ENCODE peak calls at places on chromosomes 13 and 19, in eight cellular contexts. I, H, L, B, K, D, V and X are unnamed samples.

GRCh38 chr13:112638157-112638750 is 50.3 kb upstream of the TUBGCP3 start:
- DNase-seq in I (no peak), H (no peak), L (peak), B (no peak), K (no peak), D (no peak), V (no peak), X (no peak)

GRCh38 chr13:63435668-63436275 is 2020.1 kb upstream of the PCDH20 start:
- DNase-seq in I (peak), H (peak), L (peak), B (no peak), K (no peak), D (peak), V (peak), X (peak)

GRCh38 chr13:77779461-77780272 is 82.2 kb downstream of the SLAIN1 start:
- DNase-seq in I (peak), H (peak), L (peak), B (peak), K (peak), D (peak), V (peak), X (peak)

GRCh38 chr13:81888855-81889254 is 1547.9 kb upstream of the SPRY2 start:
- DNase-seq in I (no peak), H (no peak), L (no peak), B (no peak), K (no peak), D (no peak), V (no peak), X (no peak)

GRCh38 chr13:38821753-38822551 is 135.1 kb downstream of the FREM2 start:
- DNase-seq in I (peak), H (no peak), L (peak), B (peak), K (no peak), D (no peak), V (no peak), X (no peak)

GRCh38 chr13:28031220-28031903 is 42.9 kb upstream of the URAD start:
- DNase-seq in I (no peak), H (no peak), L (no peak), B (no peak), K (no peak), D (no peak), V (no peak), X (no peak)

GRCh38 chr13:113763961-113764792 is 5.2 kb downstream of the TMEM255B start:
- DNase-seq in I (no peak), H (no peak), L (no peak), B (no peak), K (no peak), D (no peak), V (no peak), X (no peak)

GRCh38 chr19:5880604-5881078 is 10.3 kb upstream of the FUT5 start:
- DNase-seq in I (peak), H (peak), L (peak), B (no peak), K (no peak), D (peak), V (peak), X (peak)

GRCh38 chr19:5976768-5977167 is 1.2 kb downstream of the RANBP3 start:
- DNase-seq in I (no peak), H (no peak), L (no peak), B (no peak), K (no peak), D (no peak), V (no peak), X (no peak)

GRCh38 chr19:4933528-4933927 is 24.2 kb downstream of the UHRF1 start:
- DNase-seq in I (peak), H (peak), L (no peak), B (no peak), K (peak), D (no peak), V (peak), X (no peak)

GRCh38 chr19:12222980-12223630 is 60.2 kb downstream of the ZNF136 start:
- DNase-seq in I (no peak), H (no peak), L (peak), B (no peak), K (no peak), D (no peak), V (no peak), X (no peak)

GRCh38 chr19:30116530-30116929 is 174.5 kb downstream of the URI1 start:
- DNase-seq in I (no peak), H (no peak), L (no peak), B (no peak), K (no peak), D (no peak), V (no peak), X (no peak)

GRCh38 chr19:2543463-2544442 is 67.8 kb downstream of the GADD45B start:
- DNase-seq in I (peak), H (peak), L (peak), B (no peak), K (peak), D (peak), V (peak), X (peak)

GRCh38 chr13:25687622-25688225 is 315.9 kb downstream of the ATP8A2 start:
- DNase-seq in I (peak), H (no peak), L (no peak), B (no peak), K (no peak), D (peak), V (no peak), X (no peak)

GRCh38 chr13:41352935-41353801 is 42.1 kb downstream of the NAA16 start:
- DNase-seq in I (peak), H (peak), L (peak), B (peak), K (no peak), D (peak), V (peak), X (no peak)

GRCh38 chr13:78121459-78122348 is 203.1 kb upstream of the EDNRB start:
- DNase-seq in I (peak), H (peak), L (peak), B (peak), K (peak), D (peak), V (peak), X (no peak)

GRCh38 chr13:114031631-114032030 is 57.8 kb upstream of the C13orf46 start:
- DNase-seq in I (no peak), H (no peak), L (peak), B (no peak), K (no peak), D (no peak), V (peak), X (no peak)

GRCh38 chr19:29321116-29321515 is 108.2 kb upstream of the UQCRFS1 start:
- DNase-seq in I (no peak), H (no peak), L (no peak), B (no peak), K (no peak), D (no peak), V (no peak), X (no peak)

GRCh38 chr13:98216135-98216565 is 39.1 kb upstream of the RNF113B start:
- DNase-seq in I (peak), H (peak), L (peak), B (no peak), K (peak), D (peak), V (peak), X (no peak)

GRCh38 chr13:72163671-72164070 is 296.7 kb upstream of the DACH1 start:
- DNase-seq in I (peak), H (no peak), L (peak), B (no peak), K (no peak), D (no peak), V (no peak), X (no peak)

GRCh38 chr19:50632151-50632835 is 7.4 kb downstream of the SYT3 start:
- DNase-seq in I (no peak), H (no peak), L (no peak), B (no peak), K (no peak), D (no peak), V (no peak), X (no peak)
- TF ChIP-seq CTCF in I (no peak), H (peak), L (no peak), B (no peak), K (no peak), D (no peak), V (no peak), X (no peak)

GRCh38 chr19:10228393-10228792 is 2.7 kb downstream of the S1PR2 start:
- DNase-seq in I (no peak), H (no peak), L (no peak), B (no peak), K (no peak), D (no peak), V (no peak), X (no peak)
- H3K4me3 ChIP-seq in I (no peak), H (peak), L (no peak), B (no peak), K (no peak), D (peak), V (no peak), X (no peak)

DNA sequence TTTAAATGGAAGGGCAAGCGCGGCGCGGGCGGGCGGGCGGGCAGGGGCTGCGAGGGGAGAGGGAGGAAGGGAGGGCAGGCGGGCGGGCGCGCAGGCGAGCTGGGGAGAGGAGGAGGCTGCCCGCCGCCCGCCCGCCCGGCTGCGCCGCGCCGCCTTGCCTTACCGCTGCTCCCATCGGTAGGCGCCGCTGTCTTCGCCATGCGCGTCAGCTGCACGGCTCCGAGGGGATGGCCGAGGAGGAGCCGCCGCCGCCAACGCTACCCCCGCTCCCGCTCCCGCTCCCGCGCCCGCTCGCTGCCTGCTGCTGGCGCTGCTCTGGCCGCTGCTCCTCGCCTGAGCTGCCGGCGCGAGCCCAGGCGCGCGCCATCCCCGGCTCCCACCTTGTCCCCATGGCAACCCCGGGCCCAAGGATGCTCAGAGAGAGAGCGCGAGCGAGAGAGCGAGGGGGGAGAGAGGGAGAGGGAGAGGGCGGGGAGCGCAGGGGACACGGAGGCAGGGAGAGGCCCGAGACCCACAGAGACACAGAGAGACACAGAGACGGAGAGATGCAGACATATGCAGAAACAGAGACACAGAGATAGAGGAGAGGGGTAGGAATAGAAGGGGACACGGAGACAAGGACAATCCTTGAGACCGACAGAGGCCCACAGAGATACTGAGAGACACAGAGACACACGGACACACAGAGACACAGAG is 40.3 kb downstream of the DEDD2 start:
- DNase-seq in I (peak), H (peak), L (peak), B (peak), K (peak), D (peak), V (peak), X (no peak)
- TF ChIP-seq CTCF in I (peak), H (peak), L (peak), B (peak), K (no peak), D (peak), V (peak), X (peak)

DNA sequence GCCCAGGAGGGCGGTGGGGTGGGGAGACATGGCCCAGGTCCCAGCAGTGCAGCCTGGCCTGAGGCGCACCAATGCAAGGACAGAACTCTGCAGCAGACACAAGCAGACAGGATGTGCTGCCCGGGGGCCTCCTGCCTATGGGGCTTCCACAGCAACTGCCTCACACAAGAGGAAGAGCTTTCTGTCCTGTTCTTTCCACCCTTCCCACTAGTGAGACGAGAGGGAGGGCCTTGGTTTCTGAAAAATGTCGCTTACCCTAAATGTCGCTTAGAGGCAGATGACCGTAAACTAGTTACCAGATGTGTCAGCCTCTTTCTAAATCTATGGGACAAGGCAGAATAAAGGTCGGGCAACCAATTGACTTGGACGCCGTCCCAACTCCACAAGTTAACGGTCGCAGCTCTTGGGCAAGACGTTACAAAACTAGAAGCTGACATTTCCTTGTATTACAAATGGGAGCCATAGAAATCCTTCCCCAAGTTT is at the start of gene LAIR1:
- DNase-seq in I (no peak), H (no peak), L (no peak), B (peak), K (peak), D (no peak), V (no peak), X (no peak)
- H3K4me3 ChIP-seq in I (no peak), H (no peak), L (no peak), B (no peak), K (peak), D (no peak), V (no peak), X (no peak)

GRCh38 chr19:1006711-1007398 is 6.6 kb downstream of the GRIN3B start:
- DNase-seq in I (no peak), H (no peak), L (no peak), B (no peak), K (no peak), D (no peak), V (no peak), X (no peak)
- TF ChIP-seq CTCF in I (no peak), H (no peak), L (no peak), B (no peak), K (no peak), D (no peak), V (no peak), X (no peak)